ENCODE peak calls at places on chromosomes 6 and 20, in ten cellular contexts. W is lower lobe of right lung, L is epithelial cell of esophagus, Z is cardiac muscle cell, K is kidney epithelial cell, N is WTC11, D is nephron progenitor cell, S is right lobe of liver, I is endothelial cell, A is HFFc6. Y is an unnamed sample.

GRCh38 chr20:13487202-13487601 is 151.5 kb downstream of the TASP1 start:
- DNase-seq in W (no peak), L (no peak), Z (no peak), K (no peak), N (no peak), D (no peak), S (no peak), I (no peak), A (no peak), Y (no peak)

GRCh38 chr20:17228624-17229061 is 1.8 kb downstream of the PCSK2 start:
- DNase-seq in W (peak; percentile 47), L (no peak), Z (no peak), K (no peak), N (peak; percentile 48), D (peak; percentile 42), S (peak; percentile 25), I (peak; percentile 43), A (no peak), Y (no peak)

GRCh38 chr6:28867078-28867414 is 56.7 kb downstream of the TRIM27 start:
- DNase-seq in W (no peak), L (peak; percentile 29), Z (peak; percentile 33), K (no peak), N (no peak), D (no peak), S (no peak), I (no peak), A (no peak), Y (no peak)

GRCh38 chr20:14997791-14998190 is 660.4 kb upstream of the FLRT3 start:
- DNase-seq in W (no peak), L (peak; percentile 91), Z (peak; percentile 17), K (peak; percentile 41), N (no peak), D (no peak), S (no peak), I (no peak), A (no peak), Y (no peak)

GRCh38 chr20:13302647-13303425 is 81.8 kb downstream of the ISM1 start:
- DNase-seq in W (no peak), L (peak; percentile 51), Z (peak; percentile 27), K (no peak), N (peak; percentile 54), D (peak; percentile 50), S (peak; percentile 36), I (peak; percentile 26), A (peak; percentile 3), Y (peak; percentile 30)

GRCh38 chr20:50348118-50348517 is 157.5 kb downstream of the CEBPB start:
- DNase-seq in W (peak; percentile 57), L (no peak), Z (peak; percentile 90), K (no peak), N (no peak), D (no peak), S (peak; percentile 58), I (no peak), A (no peak), Y (peak; percentile 69)

GRCh38 chr20:51573576-51574243 is 31.2 kb upstream of the NFATC2 start:
- DNase-seq in W (no peak), L (no peak), Z (no peak), K (no peak), N (no peak), D (no peak), S (no peak), I (no peak), A (no peak), Y (no peak)

GRCh38 chr20:21808863-21809664 is 103.6 kb downstream of the PAX1 start:
- DNase-seq in W (peak; percentile 70), L (no peak), Z (no peak), K (no peak), N (peak; percentile 89), D (peak; percentile 79), S (peak; percentile 54), I (peak; percentile 79), A (no peak), Y (peak; percentile 88)

GRCh38 chr20:4998160-4998651 is 3.1 kb downstream of the SLC23A2 start:
- DNase-seq in W (no peak), L (no peak), Z (no peak), K (no peak), N (no peak), D (no peak), S (no peak), I (no peak), A (no peak), Y (no peak)

GRCh38 chr20:61764471-61765020 is 301.1 kb downstream of the TAF4 start:
- DNase-seq in W (no peak), L (no peak), Z (no peak), K (no peak), N (no peak), D (no peak), S (no peak), I (no peak), A (no peak), Y (no peak)

GRCh38 chr20:17841751-17842191 is 126.8 kb downstream of the SNX5 start:
- DNase-seq in W (no peak), L (no peak), Z (peak; percentile 73), K (no peak), N (no peak), D (no peak), S (no peak), I (no peak), A (no peak), Y (no peak)

GRCh38 chr20:12243327-12243726 is 325.6 kb downstream of the BTBD3 start:
- DNase-seq in W (no peak), L (no peak), Z (no peak), K (no peak), N (no peak), D (no peak), S (no peak), I (no peak), A (no peak), Y (peak; percentile 66)

DNA sequence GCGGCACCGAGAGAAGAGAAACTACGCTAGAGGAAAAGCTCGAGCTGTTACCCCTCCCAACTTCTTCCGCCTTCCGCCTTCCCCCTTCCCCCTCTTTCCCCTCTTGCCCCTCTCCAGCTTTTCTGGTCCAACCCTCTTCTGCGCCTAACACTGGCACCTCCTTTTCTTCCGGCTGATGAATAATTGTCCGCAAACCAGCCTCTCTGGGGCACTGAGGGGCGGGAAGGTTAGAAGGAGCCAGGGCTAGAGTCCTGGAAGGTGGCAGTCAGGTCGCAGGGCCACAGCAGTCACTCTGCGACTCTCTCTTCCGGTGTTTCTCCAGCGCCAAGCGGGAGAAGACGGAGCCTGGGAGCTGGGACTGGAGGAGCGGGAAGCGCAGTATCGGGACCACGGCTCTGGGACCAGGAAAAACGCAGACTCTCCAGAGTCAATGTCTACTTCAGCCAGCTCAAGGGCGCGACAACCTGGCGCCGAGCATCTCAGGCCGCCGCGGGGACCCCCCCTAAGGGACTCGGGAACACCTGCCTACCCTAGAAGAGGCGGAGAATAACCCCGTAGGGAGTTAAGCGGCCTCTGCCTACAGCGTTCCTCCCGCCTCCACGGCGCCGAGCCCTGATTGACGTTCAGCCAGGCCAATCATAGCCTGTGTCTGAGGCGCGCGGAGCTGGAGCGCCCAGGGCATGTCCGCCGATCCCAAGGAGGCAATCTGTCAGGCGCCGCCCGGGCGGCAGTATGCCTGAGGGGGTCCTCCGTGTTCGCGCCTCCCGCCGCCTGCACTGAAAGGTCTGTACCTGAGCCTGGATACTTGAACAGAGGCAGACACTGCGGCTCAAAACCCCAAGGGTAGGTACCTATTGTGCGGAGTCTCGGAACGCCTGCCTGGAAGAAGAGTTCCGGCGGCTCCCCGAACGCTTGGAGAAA is 40.4 kb downstream of the PSMB9 start:
- DNase-seq in W (peak; percentile 94), L (peak; percentile 92), Z (peak; percentile 94), K (peak; percentile 50), N (peak; percentile 96), D (peak; percentile 98), S (peak; percentile 94), I (peak; percentile 94), A (peak; percentile 91), Y (peak; percentile 94)
- TF ChIP-seq CTCF in W (no peak), L (no peak), Z (no peak), K (no peak), N (no peak), D (no peak), S (no peak), I (no peak), A (no peak), Y (no peak)

GRCh38 chr6:70520575-70520974 is 46.2 kb upstream of the SDHAF4 start:
- DNase-seq in W (no peak), L (peak; percentile 6), Z (peak; percentile 40), K (no peak), N (no peak), D (no peak), S (no peak), I (no peak), A (peak; percentile 12), Y (no peak)
- TF ChIP-seq CTCF in W (no peak), L (peak; percentile 34), Z (peak; percentile 35), K (peak; percentile 33), N (no peak), D (no peak), S (peak; percentile 33), I (no peak), A (peak; percentile 71), Y (peak; percentile 9)

DNA sequence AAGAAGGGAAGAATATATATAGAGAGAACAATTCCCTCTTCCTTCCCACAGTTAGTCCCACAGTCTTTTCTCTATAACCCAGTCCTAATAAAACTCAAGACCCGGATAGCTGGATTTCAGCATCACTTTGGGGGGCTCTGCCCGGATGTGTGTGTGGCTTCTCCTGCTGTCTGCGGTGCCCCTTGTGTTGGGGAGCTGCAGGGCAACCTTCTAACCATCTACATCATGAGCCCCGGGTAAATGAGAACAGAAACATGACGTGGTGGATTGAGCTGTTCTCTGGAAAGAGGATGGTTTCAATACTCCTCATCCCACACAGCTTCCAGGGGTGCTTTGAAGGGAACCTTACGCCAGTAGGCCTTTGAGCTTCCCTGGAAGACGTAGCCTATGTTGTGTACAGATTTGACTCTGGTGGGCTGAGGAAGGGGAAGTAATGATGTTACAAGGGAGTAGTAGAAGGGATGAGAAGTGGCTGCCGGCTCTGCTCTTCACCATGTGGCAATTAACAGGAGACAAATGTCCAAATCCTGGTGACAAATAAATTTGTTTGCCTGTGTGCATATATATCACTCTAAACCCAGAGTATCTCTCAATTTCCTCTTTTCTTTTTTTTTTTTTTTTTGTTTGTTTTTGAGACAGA is 13.5 kb upstream of the PRDM1 start:
- DNase-seq in W (no peak), L (no peak), Z (no peak), K (no peak), N (peak; percentile 19), D (no peak), S (no peak), I (no peak), A (no peak), Y (no peak)
- TF ChIP-seq CTCF in W (no peak), L (no peak), Z (no peak), K (no peak), N (no peak), D (no peak), S (no peak), I (no peak), A (no peak), Y (no peak)

DNA sequence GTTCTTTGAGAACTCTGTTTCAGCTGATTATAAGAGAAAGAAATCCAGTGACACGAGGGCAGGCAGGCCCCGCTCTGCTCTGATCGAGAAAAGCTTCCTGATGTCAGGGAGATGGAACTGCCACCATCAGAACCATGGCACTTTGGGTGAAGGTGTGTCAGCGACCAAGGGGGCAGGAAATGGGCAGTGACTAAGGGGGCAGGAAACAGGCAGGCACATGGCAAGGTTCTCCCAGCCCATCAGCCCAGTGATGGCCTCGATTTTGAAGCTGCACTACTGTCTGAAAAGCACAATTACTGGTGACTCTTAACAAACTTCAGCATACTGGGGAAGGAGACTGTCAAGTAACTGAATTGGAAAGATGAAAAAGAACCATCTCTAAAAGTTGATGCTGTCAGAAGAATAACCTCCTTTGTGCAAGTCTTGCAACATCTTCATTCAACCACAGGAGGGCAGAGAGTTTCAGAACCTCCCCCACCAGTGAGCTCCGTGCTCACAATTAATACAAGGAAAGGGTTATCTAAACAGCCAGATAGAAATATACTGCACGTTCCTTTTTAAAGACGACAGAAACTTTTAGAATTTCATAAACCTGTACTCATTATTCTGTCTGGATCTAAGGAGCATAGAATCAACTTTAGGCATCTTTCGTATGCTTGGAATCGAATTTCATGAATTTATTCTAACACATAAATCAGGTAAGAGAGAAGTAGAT is 39.1 kb downstream of the TMX4 start:
- DNase-seq in W (no peak), L (peak; percentile 52), Z (peak; percentile 77), K (no peak), N (peak; percentile 17), D (peak; percentile 7), S (no peak), I (peak; percentile 7), A (peak; percentile 38), Y (no peak)
- TF ChIP-seq CTCF in W (peak; percentile 42), L (peak; percentile 62), Z (peak; percentile 73), K (peak; percentile 63), N (peak; percentile 41), D (peak; percentile 50), S (peak; percentile 42), I (peak; percentile 55), A (peak; percentile 78), Y (no peak)